ENCODE peak calls at places on chromosomes 2 and 18, in four cellular contexts. P, S, W and C are unnamed samples.

GRCh38 chr18:3494245-3494526 is 44.2 kb downstream of the TGIF1 start:
- DNase-seq in P (no peak), S (no peak), W (no peak), C (no peak)

GRCh38 chr18:75544051-75544481 is 116.6 kb upstream of the SMIM21 start:
- DNase-seq in P (no peak), S (no peak), W (no peak), C (no peak)

GRCh38 chr2:46256563-46257142 is 40.6 kb upstream of the EPAS1 start:
- DNase-seq in P (no peak), S (no peak), W (no peak), C (no peak)

GRCh38 chr2:163856941-163857340 is 121.1 kb upstream of the FIGN start:
- DNase-seq in P (no peak), S (no peak), W (no peak), C (no peak)

GRCh38 chr2:8149985-8150547 is 531.8 kb upstream of the ID2 start:
- DNase-seq in P (no peak), S (no peak), W (no peak), C (no peak)

GRCh38 chr2:196413821-196414274 is 225.7 kb upstream of the CCDC150 start:
- DNase-seq in P (no peak), S (no peak), W (no peak), C (no peak)

GRCh38 chr2:240928476-240929363 is 22.6 kb downstream of the CROCC2 start:
- DNase-seq in P (no peak), S (no peak), W (no peak), C (no peak)

GRCh38 chr18:11980148-11980554 is 1.2 kb upstream of the IMPA2 start:
- DNase-seq in P (no peak), S (no peak), W (no peak), C (no peak)

GRCh38 chr2:120862254-120863172 is 126.8 kb downstream of the GLI2 start:
- DNase-seq in P (no peak), S (no peak), W (no peak), C (no peak)

GRCh38 chr2:112831956-112832567 is 4.5 kb downstream of the IL1B start:
- DNase-seq in P (no peak), S (no peak), W (no peak), C (no peak)

GRCh38 chr2:218319813-218320360 is 27.6 kb upstream of the TMBIM1 start:
- DNase-seq in P (no peak), S (no peak), W (no peak), C (peak)

GRCh38 chr2:216985658-216986141 is 125.8 kb upstream of the TNP1 start:
- DNase-seq in P (no peak), S (no peak), W (no peak), C (peak)

GRCh38 chr2:138121769-138122661 is 157.7 kb downstream of the HNMT start:
- DNase-seq in P (no peak), S (no peak), W (no peak), C (peak)

GRCh38 chr2:204027105-204027504 is 90.5 kb downstream of the ICOS start:
- DNase-seq in P (no peak), S (peak), W (peak), C (peak)

GRCh38 chr2:238487652-238488346 is 61.1 kb downstream of the ASB1 start:
- DNase-seq in P (no peak), S (no peak), W (no peak), C (no peak)

GRCh38 chr18:8426401-8426800 is 182.8 kb upstream of the RAB12 start:
- DNase-seq in P (no peak), S (no peak), W (no peak), C (peak)